ENCODE peak calls at places on chromosomes 5 and 9, in five cellular contexts. A, V, S, K and X are unnamed samples.

GRCh38 chr9:129436751-129437625 is 183.9 kb downstream of the C9orf50 start:
- DNase-seq in V (peak), K (no peak), S (no peak), A (peak), X (peak)

GRCh38 chr5:134275822-134276221 is 49.9 kb upstream of the PPP2CA start:
- DNase-seq in S (no peak), V (peak), K (no peak), A (peak), X (no peak)

GRCh38 chr9:137342482-137342881 is 40.4 kb upstream of the NRARP start:
- DNase-seq in V (no peak), S (no peak), A (no peak), K (no peak), X (no peak)

GRCh38 chr5:36150676-36151433 is 832 bp downstream of the LMBRD2 start:
- DNase-seq in A (peak), V (peak), S (peak), K (peak), X (peak)

GRCh38 chr5:122896598-122897282 is 51.3 kb downstream of the SNX24 start:
- DNase-seq in K (no peak), A (peak), V (peak), S (no peak), X (no peak)

GRCh38 chr9:25543806-25544205 is 134.4 kb downstream of the TUSC1 start:
- DNase-seq in A (no peak), K (no peak), S (no peak), V (no peak), X (no peak)

GRCh38 chr5:108700928-108701327 is 46.8 kb upstream of the FER start:
- DNase-seq in S (no peak), A (no peak), K (no peak), V (peak), X (no peak)

GRCh38 chr5:72925336-72926010 is 30.4 kb upstream of the FCHO2 start:
- DNase-seq in V (no peak), S (no peak), A (no peak), K (no peak), X (no peak)

GRCh38 chr5:178429156-178429468 is 161.1 kb downstream of the COL23A1 start:
- DNase-seq in A (no peak), S (no peak), K (no peak), V (no peak), X (no peak)
- H4K91ac ChIP-seq in A (no peak), S (no peak), K (no peak), V (no peak), X (no peak)

GRCh38 chr9:41229408-41230401 is 40.6 kb upstream of the ZNG1F start:
- DNase-seq in S (no peak), V (peak), K (peak), A (peak), X (no peak)
- H3K14ac ChIP-seq in S (peak), V (no peak), K (no peak), A (no peak), X (no peak)

DNA sequence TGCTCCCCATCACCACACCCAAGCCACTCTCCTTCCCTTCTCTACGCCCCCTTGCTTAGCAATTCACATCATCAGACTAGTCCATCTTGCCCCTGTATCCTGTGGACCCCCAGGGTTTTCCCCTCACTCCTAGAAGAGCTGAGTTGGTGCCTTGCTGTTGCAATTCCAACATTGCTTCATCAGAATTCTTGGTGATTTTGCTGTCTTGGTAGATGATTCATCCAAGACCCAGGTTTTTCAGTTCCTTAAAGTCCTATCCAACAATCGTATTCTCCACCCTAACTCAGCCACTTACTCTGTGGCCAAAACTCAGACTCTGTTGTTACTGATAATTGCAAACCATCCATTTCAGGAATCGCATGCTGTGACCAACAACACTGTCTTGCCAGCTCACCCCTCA is 21.4 kb upstream of the CCNJL start:
- DNase-seq in S (no peak), V (peak), K (no peak), A (peak), X (peak)
- H3K23ac ChIP-seq in S (no peak), V (no peak), K (no peak), A (no peak), X (no peak)

GRCh38 chr5:105150324-105150723 is 1587.7 kb upstream of the NUDT12 start:
- DNase-seq in S (peak), A (no peak), V (no peak), K (no peak), X (no peak)
- H4K91ac ChIP-seq in S (no peak), A (no peak), V (no peak), K (no peak), X (no peak)

DNA sequence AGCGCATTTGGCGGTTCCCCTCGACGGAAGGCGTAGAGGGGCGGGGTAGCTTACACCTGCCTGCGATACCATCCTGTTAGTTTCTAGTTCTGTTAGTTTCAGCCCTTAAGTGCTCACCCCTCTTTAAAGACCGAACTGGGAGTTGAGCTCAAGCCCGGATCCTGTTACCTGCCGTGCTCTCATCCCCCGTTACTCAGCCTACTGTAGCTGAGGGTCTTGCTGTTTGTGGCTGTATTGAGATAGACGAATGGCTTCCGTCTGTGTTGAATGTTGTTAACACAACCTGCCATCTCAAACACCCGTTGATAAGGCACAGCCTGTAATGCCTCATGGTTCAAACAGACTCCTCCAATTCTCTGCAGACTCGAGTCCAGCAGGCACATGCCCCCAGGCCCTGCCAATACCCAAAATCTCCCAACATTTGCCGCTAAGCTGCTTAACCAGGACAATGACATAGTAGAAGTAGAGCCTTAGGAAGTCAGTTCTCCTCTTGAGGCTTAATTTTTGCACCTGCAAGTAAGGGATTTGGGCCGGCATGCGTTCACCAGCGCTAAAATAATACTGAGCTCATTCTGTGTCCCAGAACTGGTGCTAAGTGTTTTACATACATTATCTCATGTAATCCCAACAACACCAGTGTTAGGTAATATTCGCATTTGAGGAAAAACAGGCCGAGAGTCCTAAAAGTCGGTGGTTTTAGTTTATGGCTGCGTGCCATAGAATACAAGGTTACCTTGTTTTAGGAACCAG is 1.3 kb upstream of the RFX3 start:
- DNase-seq in A (peak), S (peak), K (peak), V (peak), X (no peak)
- H3K14ac ChIP-seq in A (peak), S (peak), K (peak), V (no peak), X (peak)

DNA sequence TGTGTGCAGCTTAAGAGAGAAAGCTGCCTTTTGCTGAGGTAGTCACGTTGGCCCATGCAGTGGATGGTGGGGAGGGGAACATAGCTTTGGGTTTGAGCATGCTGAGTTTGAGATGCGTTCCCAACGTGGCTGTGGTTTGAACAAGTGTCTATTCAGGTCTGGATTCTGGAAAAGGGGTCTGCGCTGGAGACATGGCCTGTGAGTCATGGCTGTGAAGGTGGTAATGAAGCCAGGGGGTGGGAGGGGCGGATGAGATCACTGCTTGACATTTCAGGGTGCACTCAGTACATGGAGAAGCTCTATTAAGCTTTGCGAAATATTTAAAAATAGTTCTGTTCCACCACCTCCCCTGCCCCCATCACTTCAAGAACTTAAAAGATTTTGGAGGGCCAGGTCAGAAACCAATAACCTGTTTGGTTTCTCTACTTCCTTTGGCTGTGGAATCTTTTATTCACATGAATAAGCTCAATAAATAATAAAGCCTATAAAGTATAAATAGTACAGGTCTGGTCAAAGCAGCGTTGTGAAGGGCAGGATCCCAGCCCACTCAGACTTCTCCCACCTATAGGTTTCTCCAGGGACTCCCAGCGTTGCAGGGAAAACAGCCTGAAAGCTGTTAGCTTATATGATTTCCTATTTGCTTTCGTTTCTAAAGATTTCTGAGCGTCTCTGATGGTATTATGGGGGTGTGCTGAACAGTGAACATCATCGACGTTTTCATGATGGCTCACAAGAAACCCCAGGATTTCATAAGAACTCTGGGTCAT is 189.9 kb downstream of the NSG2 start:
- DNase-seq in S (no peak), A (no peak), V (no peak), K (no peak), X (no peak)
- H3K23ac ChIP-seq in S (no peak), A (no peak), V (no peak), K (no peak), X (no peak)

DNA sequence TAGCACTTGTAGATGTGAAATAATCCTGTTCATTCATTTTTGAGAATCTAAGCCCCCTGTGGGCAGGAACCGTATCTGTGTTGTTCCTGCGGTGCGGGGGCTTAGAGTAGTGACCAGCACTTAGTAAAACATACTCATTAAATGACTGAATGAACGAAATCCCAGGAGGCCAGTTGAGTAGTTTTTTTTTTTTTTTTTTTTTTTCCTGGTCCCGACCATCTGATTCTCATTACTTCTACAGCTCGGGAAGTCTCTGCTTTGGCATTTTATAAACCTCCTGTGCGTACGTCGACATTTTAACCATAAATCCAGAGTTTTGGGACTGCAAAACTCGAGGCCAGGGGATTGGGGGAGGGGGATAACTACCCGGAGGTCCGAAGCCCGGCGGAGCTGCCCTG is 31.5 kb upstream of the SPRY4 start:
- DNase-seq in V (peak), A (peak), S (no peak), K (no peak), X (peak)
- H4K91ac ChIP-seq in V (peak), A (peak), S (no peak), K (no peak), X (peak)

DNA sequence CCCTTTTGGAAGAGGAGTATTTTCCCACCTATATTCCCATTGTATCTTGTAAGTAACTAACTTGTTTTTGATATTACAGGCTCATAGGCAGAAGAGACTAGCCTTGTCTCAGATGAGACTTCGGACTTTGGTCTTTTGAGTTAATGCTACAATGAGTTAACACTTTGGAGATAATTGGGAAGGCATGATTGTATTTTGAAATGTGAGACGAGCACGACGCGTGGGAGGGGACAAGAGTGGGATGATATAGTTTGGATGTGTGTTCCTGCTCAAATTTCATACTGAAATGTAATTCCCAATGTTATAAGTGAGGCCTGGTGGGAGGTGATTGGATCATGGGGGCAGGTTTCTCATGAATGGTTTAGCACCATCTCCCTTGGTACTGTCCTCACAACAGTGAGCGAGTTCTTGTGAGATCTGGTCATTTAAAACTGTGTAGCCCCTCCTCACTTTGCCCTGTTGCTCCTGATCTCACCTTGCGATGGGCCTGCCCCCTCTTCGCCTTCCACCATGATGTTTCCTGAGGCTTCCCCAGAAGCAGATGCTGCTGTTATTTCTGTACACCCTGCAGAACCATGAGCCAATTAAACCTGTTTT is 721.5 kb upstream of the CTNND2 start:
- DNase-seq in A (no peak), K (no peak), S (no peak), V (no peak), X (no peak)
- H3K14ac ChIP-seq in A (no peak), K (no peak), S (no peak), V (no peak), X (no peak)

DNA sequence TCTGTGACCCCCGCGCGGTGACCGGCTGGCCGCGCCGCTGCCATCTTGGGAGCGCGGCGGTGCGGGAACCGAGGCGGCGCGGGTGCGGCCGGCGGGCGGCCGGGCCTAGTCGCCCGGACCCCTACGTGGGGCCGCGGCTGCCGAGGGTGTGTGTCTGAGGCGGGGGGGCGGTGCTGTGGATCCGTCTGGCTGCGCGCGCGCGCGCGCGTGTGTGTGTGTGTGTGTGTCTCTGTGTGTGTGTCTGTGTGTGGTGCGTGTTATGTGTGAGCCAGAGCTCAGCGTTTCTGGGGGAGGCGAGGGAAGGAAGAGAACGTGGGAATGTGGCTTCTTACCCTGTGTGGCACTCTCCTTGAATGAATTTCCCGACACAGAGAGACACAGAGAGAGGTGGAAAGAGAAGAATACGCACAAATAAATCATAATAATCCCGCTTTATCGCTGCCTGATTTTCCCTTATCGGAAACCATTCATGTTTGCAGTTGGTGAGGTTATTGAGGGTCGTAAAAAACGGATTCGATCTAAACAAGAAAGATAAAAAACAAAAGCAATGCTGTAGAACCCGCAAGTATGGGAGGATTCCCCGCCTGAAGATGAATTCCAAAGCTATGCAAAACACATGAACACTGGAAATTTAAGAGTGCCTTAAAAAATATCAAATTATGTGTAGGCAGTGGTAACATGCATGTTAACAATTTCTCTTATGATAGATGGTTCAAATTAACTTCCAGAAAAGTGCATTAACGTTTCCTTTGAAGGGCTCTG is 5.7 kb downstream of the NR2F1 start:
- DNase-seq in S (no peak), A (peak), V (peak), K (peak), X (no peak)
- H3K23ac ChIP-seq in S (no peak), A (peak), V (no peak), K (no peak), X (no peak)

GRCh38 chr5:91282210-91282609 is 100.9 kb downstream of the ARRDC3 start:
- DNase-seq in K (no peak), A (no peak), S (no peak), V (no peak), X (no peak)

GRCh38 chr5:91281409-91281808 is 101.7 kb downstream of the ARRDC3 start:
- DNase-seq in A (peak), V (peak), K (no peak), S (no peak), X (peak)

GRCh38 chr5:91277840-91278239 is 105.3 kb downstream of the ARRDC3 start:
- DNase-seq in A (no peak), K (no peak), V (no peak), S (no peak), X (peak)

GRCh38 chr5:91280942-91281269 is 102.2 kb downstream of the ARRDC3 start:
- DNase-seq in K (no peak), S (no peak), A (no peak), V (no peak), X (no peak)

DNA sequence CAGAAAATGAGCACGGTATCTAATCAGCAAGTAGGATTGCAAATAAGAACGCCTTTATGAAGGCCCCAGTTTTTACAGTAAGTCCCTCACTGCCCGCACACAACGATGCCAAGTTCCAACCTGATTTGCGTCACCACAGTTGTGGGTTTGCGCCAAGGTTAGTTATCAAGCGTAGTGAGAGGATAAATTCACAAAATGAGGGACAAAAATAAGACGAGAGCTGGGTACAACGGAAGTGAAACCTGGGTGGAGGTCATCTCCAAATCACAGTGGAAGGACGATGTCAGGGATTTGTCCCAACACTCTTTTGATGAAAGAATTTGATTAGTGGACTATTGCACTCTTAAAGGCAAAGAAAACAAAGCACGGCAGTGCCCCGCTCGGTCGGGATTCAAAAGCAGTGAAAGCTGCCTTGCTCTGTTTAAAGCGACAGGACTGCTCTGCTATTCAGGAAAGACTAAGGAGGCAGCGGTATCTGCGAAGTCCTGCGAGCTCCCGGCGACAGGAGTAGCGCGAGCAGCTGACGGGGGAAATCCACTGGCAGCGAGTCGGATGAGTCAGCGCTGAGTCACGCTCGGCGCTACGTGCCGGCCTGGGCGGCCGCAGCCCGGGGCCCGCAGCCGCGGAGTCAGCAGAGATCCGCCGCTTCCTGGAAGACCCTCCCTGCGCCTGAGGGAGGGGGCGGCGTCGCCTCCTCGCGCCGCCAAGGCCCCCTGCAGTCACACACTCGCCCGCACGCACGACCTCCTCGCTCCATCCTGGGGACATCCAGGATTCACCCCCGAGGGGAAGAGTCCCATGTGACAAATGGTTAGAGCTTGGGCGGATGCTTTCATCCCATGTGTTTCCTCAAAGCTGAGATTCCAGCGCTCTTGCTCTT is 102.8 kb downstream of the ARRDC3 start:
- DNase-seq in A (peak), V (peak), S (peak), K (peak), X (peak)
- H4K91ac ChIP-seq in A (peak), V (peak), S (no peak), K (no peak), X (peak)